ENCODE peak calls at places on chromosomes 13 and 19, in ten cellular contexts. C is MM.1S, J is small intestine, U is pancreas, K is esophagus muscularis mucosa, S is neuronal stem cell, Y is A673, V is IMR-90, B is left ventricle myocardium inferior, F is GM23248. D is an unnamed sample.

GRCh38 chr19:55069137-55069858 is 6.3 kb upstream of the RDH13 start:
- DNase-seq in B (no peak), V (no peak), J (peak; percentile 83), K (no peak), F (peak; percentile 65), Y (peak; percentile 58), C (peak; percentile 94), S (no peak), U (peak; percentile 67), D (no peak)

GRCh38 chr19:41332000-41332399 is 21.7 kb downstream of the TGFB1 start:
- DNase-seq in B (no peak), S (no peak), C (no peak), F (no peak), K (no peak), J (no peak), Y (no peak), V (no peak), U (no peak), D (no peak)

GRCh38 chr19:3367572-3368440 is 1.4 kb downstream of the NFIC start:
- DNase-seq in C (no peak), F (peak; percentile 63), B (no peak), K (no peak), V (no peak), S (no peak), Y (peak; percentile 63), U (peak; percentile 63), J (no peak), D (no peak)

GRCh38 chr19:10518444-10519361 is 1.5 kb upstream of the S1PR5 start:
- DNase-seq in J (no peak), F (no peak), K (no peak), C (no peak), Y (no peak), V (no peak), U (no peak), S (no peak), B (no peak), D (no peak)

GRCh38 chr13:45446181-45446580 is 18.6 kb upstream of the COG3 start:
- DNase-seq in Y (no peak), S (no peak), J (no peak), B (no peak), K (no peak), U (no peak), V (peak; percentile 51), F (peak; percentile 69), C (no peak), D (no peak)

GRCh38 chr13:51107996-51108395 is 3.1 kb downstream of the C13orf42 start:
- DNase-seq in C (no peak), Y (no peak), F (no peak), B (no peak), J (no peak), K (peak; percentile 85), U (no peak), V (no peak), S (no peak), D (no peak)

GRCh38 chr13:48411281-48412099 is 1.4 kb downstream of the LPAR6 start:
- DNase-seq in Y (peak; percentile 34), F (peak; percentile 48), J (peak; percentile 32), C (no peak), S (no peak), K (no peak), B (no peak), U (no peak), V (peak; percentile 21), D (no peak)

GRCh38 chr13:109773276-109773675 is 13.1 kb downstream of the IRS2 start:
- DNase-seq in S (no peak), K (peak; percentile 34), J (no peak), V (no peak), B (no peak), F (no peak), C (no peak), U (no peak), Y (no peak), D (no peak)

GRCh38 chr19:49939721-49940481 is 10.6 kb upstream of the NUP62 start:
- DNase-seq in V (no peak), B (no peak), U (no peak), K (no peak), J (no peak), S (no peak), F (no peak), Y (no peak), C (no peak), D (no peak)

GRCh38 chr19:14495678-14496028 is 274 bp downstream of the GIPC1 start:
- DNase-seq in B (no peak), V (no peak), C (no peak), Y (no peak), J (no peak), U (no peak), F (no peak), S (no peak), K (no peak), D (no peak)

DNA sequence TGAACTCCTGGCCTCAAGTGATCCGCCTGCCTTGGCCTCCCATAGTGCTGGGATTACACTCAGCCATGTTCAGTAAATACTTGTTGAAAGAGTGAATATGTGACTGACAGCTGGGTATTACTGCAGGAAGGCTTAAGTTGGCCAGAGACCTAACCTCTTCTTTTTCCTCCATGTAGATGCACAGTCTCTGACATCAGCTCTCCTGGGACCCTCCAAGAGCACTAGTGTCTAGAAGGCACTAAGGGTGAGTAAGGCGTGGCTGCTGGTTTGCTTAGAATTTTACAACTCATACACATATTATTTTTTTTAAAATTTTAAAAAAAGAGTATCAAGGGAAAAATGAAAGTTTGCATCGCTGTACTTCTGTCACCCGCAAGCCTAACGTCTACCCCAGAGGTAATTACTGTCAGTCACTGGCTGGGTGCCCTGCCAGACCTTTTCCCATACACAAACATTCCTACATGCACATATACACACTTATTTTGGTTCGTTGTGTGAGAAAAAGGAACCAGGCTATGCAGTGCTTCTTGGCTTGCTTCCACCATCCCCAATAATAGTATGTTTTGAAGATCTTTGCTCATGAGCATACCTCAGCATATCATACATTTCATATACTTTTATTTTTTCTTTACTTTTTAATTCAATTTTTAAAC is 122.0 kb downstream of the SIPA1L3 start:
- DNase-seq in Y (no peak), B (no peak), V (peak; percentile 44), J (no peak), U (no peak), K (no peak), F (no peak), C (no peak), S (no peak), D (no peak)
- H3K27ac ChIP-seq in Y (no peak overlapping the region), B (no peak overlapping the region), V (no peak overlapping the region), J (no peak overlapping the region), U (no peak overlapping the region), K (no peak overlapping the region), F (no peak overlapping the region), C (no peak overlapping the region), S (no peak overlapping the region), D (no peak overlapping the region)

DNA sequence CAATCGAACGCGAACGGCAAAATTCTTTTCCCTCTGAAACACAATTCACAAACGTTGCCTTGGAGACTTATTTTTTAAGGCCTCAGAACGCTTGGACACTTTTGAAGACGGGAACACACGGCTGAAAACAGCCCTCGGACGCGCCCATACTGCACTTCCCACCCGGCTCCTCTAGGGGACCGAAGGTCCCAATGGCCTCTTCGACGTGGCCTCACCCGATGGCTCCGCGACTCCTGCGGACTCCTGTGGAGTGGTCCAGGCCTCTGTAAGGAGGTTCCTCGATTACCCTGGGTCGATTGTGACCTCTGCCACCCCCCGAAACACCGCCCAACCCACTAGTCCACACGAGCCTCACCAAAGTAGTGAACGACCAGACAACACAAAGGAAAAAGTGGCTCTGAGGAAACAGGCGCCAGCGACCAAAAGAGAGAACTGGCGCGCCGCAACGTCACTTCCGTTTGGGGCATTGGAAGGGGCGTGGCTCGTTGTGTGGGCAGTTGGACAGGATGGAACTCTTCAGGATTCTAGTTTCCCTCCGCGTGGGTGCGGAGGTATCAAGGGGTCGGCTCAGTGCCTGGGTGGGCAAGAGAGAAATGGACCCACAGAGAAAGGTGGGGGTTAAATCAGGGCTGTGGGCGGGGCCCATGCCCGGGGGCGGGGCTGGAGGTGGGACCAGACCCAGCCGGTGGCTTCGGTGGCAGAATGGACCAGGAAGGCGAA is at the start of gene ZNF560:
- DNase-seq in Y (peak; percentile 85), F (peak; percentile 59), V (peak; percentile 12), J (no peak), B (no peak), U (no peak), S (no peak), C (no peak), K (no peak), D (no peak)
- H3K4me3 ChIP-seq in Y (peak within 1 kb of the TSS; percentile 51), F (peak within 1 kb of the TSS; percentile 57), V (peak within 1 kb of the TSS; percentile 66), J (no peak within 1 kb of the TSS), B (no peak within 1 kb of the TSS), U (no peak within 1 kb of the TSS), S (no peak within 1 kb of the TSS), C (no peak within 1 kb of the TSS), K (no peak within 1 kb of the TSS), D (no peak within 1 kb of the TSS)

DNA sequence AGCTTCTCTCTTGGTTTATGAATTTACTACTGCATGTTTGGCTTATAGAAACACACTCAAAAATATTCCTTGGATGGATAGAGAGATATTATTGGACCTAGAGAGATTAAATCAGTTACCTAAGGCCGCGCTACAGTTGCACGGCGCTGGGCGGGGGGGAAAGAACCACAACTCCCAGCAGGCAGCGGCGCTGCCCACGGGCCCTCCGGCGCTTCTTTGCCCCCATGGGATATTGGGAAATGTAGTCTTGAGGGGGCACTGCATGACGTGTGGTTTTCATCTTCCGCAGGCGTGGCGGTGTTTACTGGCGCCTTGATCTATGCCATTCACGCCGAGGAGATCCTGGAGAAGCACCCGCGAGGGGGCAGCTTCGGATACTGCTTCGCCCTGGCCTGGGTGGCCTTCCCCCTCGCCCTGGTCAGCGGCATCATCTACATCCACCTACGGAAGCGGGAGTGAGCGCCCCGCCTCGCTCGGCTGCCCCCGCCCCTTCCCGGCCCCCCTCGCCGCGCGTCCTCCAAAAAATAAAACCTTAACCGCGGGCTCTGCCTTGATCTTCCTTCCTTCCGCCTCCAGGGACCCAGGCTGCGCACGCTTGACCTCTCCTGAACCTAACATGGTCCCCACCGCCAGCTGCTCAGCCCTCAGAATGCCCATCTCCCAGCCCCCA is 4.8 kb downstream of the EMP3 start:
- DNase-seq in K (no peak), J (peak; percentile 94), Y (no peak), F (no peak), V (no peak), B (peak; percentile 71), S (peak; percentile 79), C (peak; percentile 96), U (peak; percentile 84), D (peak; percentile 75)
- H3K4me1 ChIP-seq in K (peaks cover 54% of the 10 kb centered on the region), J (no peaks in the 10 kb centered on the region), Y (peaks cover 26% of the 10 kb centered on the region), F (peaks cover 41% of the 10 kb centered on the region), V (peaks cover 20% of the 10 kb centered on the region), B (peaks cover 71% of the 10 kb centered on the region), S (peaks cover 10% of the 10 kb centered on the region), C (peaks cover 24% of the 10 kb centered on the region), U (peaks cover 8% of the 10 kb centered on the region), D (peaks cover 40% of the 10 kb centered on the region)

DNA sequence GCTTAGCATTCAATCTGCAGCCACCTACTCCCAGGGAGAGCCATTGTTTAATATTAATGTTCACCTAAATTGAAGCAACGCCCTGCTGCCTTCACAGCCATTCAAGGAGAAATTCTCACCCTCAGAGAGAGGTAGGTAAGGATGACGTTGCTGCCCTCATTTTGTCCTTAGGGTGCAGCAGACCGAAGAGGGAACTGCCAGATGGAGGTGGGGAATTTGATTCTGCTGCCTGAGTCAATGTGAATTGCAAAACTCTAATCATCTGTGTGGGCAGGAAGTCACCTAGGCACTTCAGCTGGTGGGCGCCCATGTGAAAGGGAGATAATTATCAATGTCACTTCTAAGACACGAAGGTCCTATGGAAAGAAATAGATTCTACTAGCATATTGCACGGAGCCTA is 503.4 kb downstream of the TBC1D4 start:
- DNase-seq in F (no peak), B (no peak), J (no peak), S (no peak), V (no peak), U (no peak), Y (no peak), K (no peak), C (no peak), D (no peak)
- H3K27ac ChIP-seq in F (no peak overlapping the region), B (no peak overlapping the region), J (no peak overlapping the region), S (no peak overlapping the region), V (no peak overlapping the region), U (no peak overlapping the region), Y (no peak overlapping the region), K (no peak overlapping the region), C (no peak overlapping the region), D (no peak overlapping the region)